ENCODE peak calls at places on chromosomes 11 and 22, in seven cellular contexts. M is A549, R is ovary, W is GM12892, E is prostate gland, G is adrenal gland, C is H1. Q is an unnamed sample.

GRCh38 chr11:15815246-15816209 is 540.8 kb downstream of the SOX6 start:
- DNase-seq in M (no peak), R (no peak), W (no peak), E (no peak), G (no peak), C (no peak), Q (no peak)

GRCh38 chr11:74949748-74950127 is 672 bp downstream of the SPCS2 start:
- DNase-seq in M (peak), R (no peak), W (no peak), E (no peak), G (no peak), C (no peak), Q (no peak)

GRCh38 chr11:82682003-82682751 is 51.5 kb downstream of the FAM181B start:
- DNase-seq in M (peak), R (no peak), W (no peak), E (peak), G (peak), C (no peak), Q (peak)

GRCh38 chr11:3995949-3996554 is 98.5 kb upstream of the RRM1 start:
- DNase-seq in M (no peak), R (no peak), W (no peak), E (no peak), G (no peak), C (no peak), Q (peak)

GRCh38 chr11:72292106-72292790 is 48.3 kb upstream of the PHOX2A start:
- DNase-seq in M (no peak), R (no peak), W (no peak), E (no peak), G (no peak), C (no peak), Q (no peak)

GRCh38 chr22:49021097-49021925 is 806.4 kb downstream of the BRD1 start:
- DNase-seq in M (no peak), R (no peak), W (no peak), E (no peak), G (no peak), C (no peak), Q (no peak)

GRCh38 chr11:108669711-108670110 is 4.8 kb downstream of the DDX10 start:
- DNase-seq in M (no peak), R (no peak), W (no peak), E (no peak), G (no peak), C (no peak), Q (no peak)

GRCh38 chr11:113681711-113682410 is 24.2 kb downstream of the TMPRSS5 start:
- DNase-seq in M (no peak), R (no peak), W (no peak), E (peak), G (no peak), C (no peak), Q (no peak)

GRCh38 chr22:48940988-48941902 is 886.4 kb downstream of the BRD1 start:
- DNase-seq in M (no peak), R (no peak), W (no peak), E (no peak), G (no peak), C (no peak), Q (no peak)

GRCh38 chr11:13972033-13972910 is 9.7 kb downstream of the SPON1 start:
- DNase-seq in M (no peak), R (peak), W (no peak), E (peak), G (no peak), C (no peak), Q (no peak)

GRCh38 chr22:49718396-49718795 is 109.3 kb downstream of the BRD1 start:
- DNase-seq in M (no peak), R (no peak), W (no peak), E (no peak), G (no peak), C (no peak), Q (no peak)

GRCh38 chr11:102716527-102716926 is 8.2 kb downstream of the MMP8 start:
- DNase-seq in M (no peak), R (no peak), W (no peak), E (no peak), G (no peak), C (no peak), Q (no peak)

GRCh38 chr11:72578051-72578450 is 96.2 kb downstream of the PDE2A start:
- DNase-seq in M (no peak), R (no peak), W (peak), E (no peak), G (no peak), C (no peak), Q (no peak)

GRCh38 chr11:85829172-85829571 is 18.2 kb upstream of the SYTL2 start:
- DNase-seq in M (no peak), R (no peak), W (no peak), E (no peak), G (no peak), C (no peak), Q (no peak)

GRCh38 chr22:32308934-32309333 is 48.7 kb upstream of the RFPL3 start:
- DNase-seq in M (no peak), R (no peak), W (no peak), E (no peak), G (no peak), C (no peak), Q (no peak)

GRCh38 chr11:80727315-80727714 is 1286.5 kb upstream of the TENM4 start:
- DNase-seq in M (no peak), R (no peak), W (no peak), E (no peak), G (no peak), C (peak), Q (no peak)

GRCh38 chr11:117929568-117930207 is 486 bp upstream of the TMPRSS13 start:
- DNase-seq in M (no peak), R (no peak), W (no peak), E (no peak), G (no peak), C (no peak), Q (no peak)

GRCh38 chr22:47095395-47096122 is 333.1 kb downstream of the TBC1D22A start:
- DNase-seq in M (no peak), R (no peak), W (no peak), E (no peak), G (no peak), C (no peak), Q (no peak)

GRCh38 chr22:21629262-21630149 is at the start of gene YDJC:
- DNase-seq in M (peak), R (peak), W (peak), E (peak), G (peak), C (peak), Q (peak)
- TF ChIP-seq POLR2A in M (peak), R (peak), W (peak), E (peak), G (peak), C (peak), Q (peak)

GRCh38 chr11:100719362-100719761 is 32.3 kb downstream of the ARHGAP42 start:
- DNase-seq in M (no peak), R (no peak), W (no peak), E (no peak), G (no peak), C (peak), Q (no peak)

GRCh38 chr11:100711984-100712383 is 24.9 kb downstream of the ARHGAP42 start:
- DNase-seq in M (no peak), R (no peak), W (no peak), E (no peak), G (no peak), C (no peak), Q (no peak)

GRCh38 chr11:100712618-100713017 is 25.5 kb downstream of the ARHGAP42 start:
- DNase-seq in M (no peak), R (no peak), W (no peak), E (no peak), G (no peak), C (no peak), Q (no peak)

GRCh38 chr11:100716848-100717247 is 29.8 kb downstream of the ARHGAP42 start:
- DNase-seq in M (no peak), R (no peak), W (no peak), E (no peak), G (no peak), C (no peak), Q (no peak)

GRCh38 chr11:100715163-100715792 is 28.2 kb downstream of the ARHGAP42 start:
- DNase-seq in M (no peak), R (no peak), W (no peak), E (no peak), G (no peak), C (no peak), Q (no peak)
- TF ChIP-seq POLR2A in M (no peak), R (no peak), W (no peak), E (no peak), G (no peak), C (no peak), Q (no peak)

DNA sequence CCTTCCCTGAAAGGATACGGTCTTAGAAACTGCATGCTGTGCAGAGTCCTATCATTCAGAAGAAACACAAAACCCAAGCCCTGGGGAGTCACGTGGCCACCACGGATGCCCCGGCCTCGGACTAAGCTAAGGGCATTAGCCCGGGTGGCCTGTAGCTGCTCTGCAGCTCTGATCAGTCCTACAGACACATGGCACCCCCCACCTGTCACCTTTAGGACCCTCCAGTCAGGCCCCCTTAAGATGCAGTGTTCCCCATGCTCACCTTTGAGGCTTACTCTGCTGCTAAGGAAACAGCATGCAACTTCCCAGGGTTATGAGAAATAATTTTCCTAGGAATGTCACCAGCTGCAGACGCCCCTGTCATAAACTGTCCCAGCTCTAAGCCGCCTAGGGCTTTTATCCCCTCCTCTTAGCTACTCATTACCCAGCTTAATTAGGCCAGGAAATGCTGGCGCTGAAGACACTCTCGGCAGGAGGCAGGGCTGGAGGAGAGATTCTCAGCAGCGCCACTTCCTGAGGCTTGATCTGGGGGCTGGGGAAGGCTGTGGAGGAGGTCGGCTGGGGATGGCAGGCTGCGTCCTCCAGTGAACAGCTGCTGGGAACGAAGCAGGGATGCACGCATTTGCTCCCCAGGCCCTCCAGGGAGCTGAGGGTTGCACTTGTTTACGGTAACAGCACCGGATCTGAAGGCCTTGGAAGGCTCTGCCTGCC is 47.2 kb upstream of the ADA2 start:
- DNase-seq in M (no peak), R (no peak), W (no peak), E (no peak), G (no peak), C (no peak), Q (no peak)
- TF ChIP-seq POLR2A in M (no peak), R (no peak), W (no peak), E (no peak), G (no peak), C (no peak), Q (no peak)

GRCh38 chr22:38204784-38205183 is 3.0 kb downstream of the MAFF start:
- DNase-seq in M (no peak), R (no peak), W (no peak), E (no peak), G (no peak), C (no peak), Q (no peak)
- TF ChIP-seq POLR2A in M (no peak), R (no peak), W (no peak), E (no peak), G (no peak), C (no peak), Q (no peak)

GRCh38 chr11:63569570-63569969 is 6.4 kb upstream of the PLAAT2 start:
- DNase-seq in M (no peak), R (no peak), W (no peak), E (no peak), G (no peak), C (no peak), Q (no peak)

GRCh38 chr11:63564056-63564784 is 1.0 kb upstream of the PLAAT2 start:
- DNase-seq in M (no peak), R (no peak), W (peak), E (no peak), G (no peak), C (no peak), Q (no peak)

GRCh38 chr11:63564785-63565350 is 1.7 kb upstream of the PLAAT2 start:
- DNase-seq in M (no peak), R (no peak), W (no peak), E (peak), G (no peak), C (no peak), Q (no peak)

GRCh38 chr11:63565728-63566127 is 2.5 kb upstream of the PLAAT2 start:
- DNase-seq in M (no peak), R (no peak), W (no peak), E (no peak), G (no peak), C (no peak), Q (no peak)

GRCh38 chr11:63567044-63567840 is 4.1 kb upstream of the PLAAT2 start:
- DNase-seq in M (peak), R (peak), W (no peak), E (peak), G (no peak), C (no peak), Q (peak)
- TF ChIP-seq POLR2A in M (no peak), R (no peak), W (no peak), E (peak), G (no peak), C (no peak), Q (no peak)

GRCh38 chr11:62574363-62575057 is 819 bp upstream of the EEF1G start:
- DNase-seq in M (no peak), R (peak), W (no peak), E (no peak), G (no peak), C (no peak), Q (no peak)
- TF ChIP-seq POLR2A in M (no peak), R (no peak), W (peak), E (peak), G (no peak), C (no peak), Q (peak)

DNA sequence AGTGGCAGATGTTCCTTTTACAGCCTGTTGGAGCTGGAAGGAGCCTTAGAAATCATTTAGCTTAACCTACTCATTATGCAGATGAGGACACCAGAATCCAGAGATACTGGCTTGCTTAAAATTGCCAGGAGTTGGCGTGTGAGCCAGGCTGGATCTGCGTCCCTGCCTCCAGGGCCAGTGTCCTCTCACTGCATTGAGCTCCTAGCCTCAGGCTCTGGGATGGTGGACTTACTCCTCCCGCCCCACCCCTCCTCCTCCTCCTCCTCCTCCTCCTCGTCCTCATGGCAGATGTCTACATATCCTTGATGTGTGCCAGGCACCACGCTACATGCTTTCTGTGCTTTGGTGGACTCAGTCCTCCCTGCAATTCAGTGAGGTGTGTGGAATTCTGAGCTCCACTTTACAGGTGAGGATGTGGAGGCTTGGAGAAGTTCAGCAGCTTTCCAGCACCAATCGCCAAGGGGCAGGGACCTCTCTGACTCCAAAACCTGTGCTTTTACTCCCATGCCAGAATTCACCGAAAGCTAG is 24.1 kb downstream of the ADAMTS15 start:
- DNase-seq in M (no peak), R (no peak), W (no peak), E (no peak), G (no peak), C (no peak), Q (no peak)
- TF ChIP-seq POLR2A in M (no peak), R (no peak), W (no peak), E (no peak), G (no peak), C (no peak), Q (no peak)

DNA sequence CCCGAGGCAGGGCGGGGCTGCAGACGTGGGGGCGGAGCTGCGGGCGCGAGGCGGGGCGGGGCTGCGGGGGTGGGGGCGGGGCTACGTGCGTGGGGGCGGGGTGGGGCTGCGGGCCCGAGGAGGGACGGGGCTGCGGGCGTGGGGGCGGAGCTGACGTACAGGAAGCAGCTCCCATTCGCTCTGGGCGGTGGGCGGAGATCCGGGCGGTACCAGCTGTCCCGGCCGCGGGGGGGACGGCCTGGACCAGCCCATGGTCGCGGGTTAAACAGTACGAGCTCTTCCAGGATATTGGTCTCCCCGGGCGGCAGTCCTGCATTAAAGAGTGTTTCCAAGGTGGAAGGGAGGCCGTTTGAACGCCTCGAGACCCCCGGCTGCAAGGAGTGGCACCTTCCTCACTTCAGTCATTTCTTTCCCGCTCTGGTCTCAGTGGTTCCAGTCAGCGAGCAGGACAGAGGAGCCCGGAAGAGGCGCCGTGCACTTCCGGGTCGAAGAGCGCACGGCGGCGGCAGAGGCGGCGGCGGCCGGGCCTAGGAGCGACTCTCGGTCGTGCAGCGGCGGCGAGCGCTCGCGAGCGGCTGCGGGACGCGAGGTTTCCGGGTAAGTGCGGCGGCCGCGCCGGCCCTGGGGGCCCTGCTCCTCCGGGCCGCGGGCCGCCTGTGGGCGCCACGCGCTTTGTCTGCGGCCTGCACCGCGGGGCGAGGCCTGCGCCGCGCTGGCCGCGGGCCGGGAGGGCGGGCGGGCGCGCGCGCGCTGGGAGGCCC is at the start of gene PHRF1:
- DNase-seq in M (peak), R (peak), W (peak), E (peak), G (peak), C (peak), Q (peak)
- TF ChIP-seq POLR2A in M (peak), R (peak), W (peak), E (peak), G (peak), C (peak), Q (peak)